ENCODE peak calls at places on chromosomes 2 and 18, in five cellular contexts. One of them, this sample, is unnamed.
A peak's percentile ranks its signal among the peaks of the same experiment; 100 is the strongest.

GRCh38 chr2:61952291-61952690 is 46.8 kb downstream of the COMMD1 start:
- ATAC-seq in GM12878: no peak
- ATAC-seq in K562: no peak
- ATAC-seq in HepG2: no peak
- ATAC-seq in upper lobe of left lung: no peak
- ATAC-seq in this sample: no peak

GRCh38 chr2:230694241-230694640 is 18.4 kb upstream of the CAB39 start:
- ATAC-seq in K562: no peak
- ATAC-seq in HepG2: no peak
- ATAC-seq in upper lobe of left lung: no peak
- ATAC-seq in GM12878: peak; percentile 88
- ATAC-seq in this sample: no peak

GRCh38 chr18:5058768-5059539 is 138.1 kb downstream of the AKAIN1 start:
- ATAC-seq in K562: no peak
- ATAC-seq in HepG2: no peak
- ATAC-seq in upper lobe of left lung: peak; percentile 69
- ATAC-seq in GM12878: peak; percentile 89
- ATAC-seq in this sample: peak; percentile 5

GRCh38 chr18:73006331-73006730 is 138.5 kb upstream of the NETO1 start:
- ATAC-seq in HepG2: no peak
- ATAC-seq in GM12878: no peak
- ATAC-seq in K562: no peak
- ATAC-seq in upper lobe of left lung: no peak
- ATAC-seq in this sample: no peak

GRCh38 chr2:230925879-230926765 is 1.1 kb upstream of the GPR55 start:
- ATAC-seq in GM12878: peak; percentile 45
- ATAC-seq in K562: peak; percentile 49
- ATAC-seq in HepG2: peak; percentile 79
- ATAC-seq in upper lobe of left lung: no peak
- ATAC-seq in this sample: no peak

GRCh38 chr2:201697899-201698298 is 545 bp downstream of the MPP4 start:
- ATAC-seq in upper lobe of left lung: peak; percentile 59
- ATAC-seq in HepG2: no peak
- ATAC-seq in K562: no peak
- ATAC-seq in GM12878: no peak
- ATAC-seq in this sample: peak; percentile 57

GRCh38 chr2:67996772-67997527 is 65.9 kb downstream of the C1D start:
- ATAC-seq in GM12878: no peak
- ATAC-seq in K562: no peak
- ATAC-seq in upper lobe of left lung: no peak
- ATAC-seq in HepG2: no peak
- ATAC-seq in this sample: no peak

GRCh38 chr18:69071680-69072079 is 273.8 kb downstream of the CCDC102B start:
- ATAC-seq in HepG2: no peak
- ATAC-seq in GM12878: no peak
- ATAC-seq in upper lobe of left lung: no peak
- ATAC-seq in K562: no peak
- ATAC-seq in this sample: no peak

GRCh38 chr2:218655751-218656150 is 3.7 kb downstream of the ZNF142 start:
- ATAC-seq in upper lobe of left lung: no peak
- ATAC-seq in GM12878: no peak
- ATAC-seq in K562: no peak
- ATAC-seq in HepG2: no peak
- ATAC-seq in this sample: no peak

GRCh38 chr2:223747392-223748042 is 89.9 kb downstream of the AP1S3 start:
- ATAC-seq in K562: no peak
- ATAC-seq in GM12878: no peak
- ATAC-seq in upper lobe of left lung: no peak
- ATAC-seq in HepG2: no peak
- ATAC-seq in this sample: no peak

GRCh38 chr2:222241471-222241870 is 57.3 kb downstream of the PAX3 start:
- ATAC-seq in GM12878: peak; percentile 55
- ATAC-seq in K562: no peak
- ATAC-seq in HepG2: no peak
- ATAC-seq in upper lobe of left lung: no peak
- ATAC-seq in this sample: no peak

GRCh38 chr18:7236899-7237298 is 6.0 kb downstream of the LRRC30 start:
- ATAC-seq in K562: no peak
- ATAC-seq in HepG2: no peak
- ATAC-seq in upper lobe of left lung: peak; percentile 15
- ATAC-seq in GM12878: no peak
- ATAC-seq in this sample: no peak

GRCh38 chr2:94960751-94961150 is 64.8 kb upstream of the MAL start:
- ATAC-seq in GM12878: peak; percentile 58
- ATAC-seq in upper lobe of left lung: no peak
- ATAC-seq in HepG2: no peak
- ATAC-seq in K562: no peak
- ATAC-seq in this sample: no peak

DNA sequence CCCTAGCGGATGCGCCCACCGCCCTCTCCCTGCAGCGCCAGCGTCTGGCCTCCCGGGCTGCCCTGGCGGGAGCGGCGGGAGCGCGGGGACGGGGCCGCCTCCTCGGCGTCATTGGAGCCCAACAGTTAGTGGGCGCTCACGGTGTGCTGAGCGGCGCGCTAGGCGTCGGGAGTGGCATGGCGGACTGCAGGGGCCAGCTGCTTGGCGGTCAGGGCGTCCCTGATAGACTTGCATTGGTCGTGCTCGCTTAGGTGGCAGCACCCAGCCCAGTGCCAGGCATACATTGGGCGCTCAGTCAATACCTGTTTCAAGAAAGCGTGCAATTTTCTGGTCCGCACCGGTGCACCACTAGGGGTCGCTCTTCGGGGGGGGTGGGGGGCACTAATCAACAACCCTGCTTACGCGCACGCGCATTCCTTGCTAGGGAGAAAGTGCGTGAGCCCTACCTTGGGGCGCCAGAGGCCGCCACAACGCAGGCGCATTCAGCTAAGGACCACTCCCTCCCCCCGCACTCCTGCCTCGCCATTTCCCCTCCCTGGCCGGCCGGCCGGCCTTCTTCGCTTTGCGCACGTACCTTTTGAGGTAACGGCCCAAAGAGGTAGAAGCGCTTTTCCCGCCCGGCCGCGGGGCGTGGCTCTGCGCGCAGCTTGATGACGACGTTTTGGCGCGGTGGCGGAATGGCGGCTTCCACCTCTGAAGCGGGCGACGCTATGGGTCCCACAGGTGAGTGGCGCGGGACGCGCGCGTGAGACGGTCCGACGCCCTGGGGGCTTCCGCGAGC is 411 bp upstream of the MZT2A start:
- ATAC-seq in HepG2: peak; percentile 84
- ATAC-seq in GM12878: peak; percentile 84
- ATAC-seq in upper lobe of left lung: peak; percentile 92
- ATAC-seq in K562: peak; percentile 89
- ATAC-seq in this sample: peak; percentile 92
- TF ChIP-seq EP300 in HepG2: peak; percentile 8
- TF ChIP-seq EP300 in GM12878: no peak
- TF ChIP-seq EP300 in upper lobe of left lung: no peak
- TF ChIP-seq EP300 in K562: no peak
- TF ChIP-seq EP300 in this sample: no peak

GRCh38 chr2:105820691-105821090 is 76.0 kb downstream of the NCK2 start:
- ATAC-seq in GM12878: no peak
- ATAC-seq in HepG2: no peak
- ATAC-seq in K562: no peak
- ATAC-seq in upper lobe of left lung: no peak
- ATAC-seq in this sample: no peak

GRCh38 chr2:105822186-105822585 is 77.5 kb downstream of the NCK2 start:
- ATAC-seq in upper lobe of left lung: no peak
- ATAC-seq in K562: no peak
- ATAC-seq in GM12878: peak; percentile 99
- ATAC-seq in HepG2: peak; percentile 66
- ATAC-seq in this sample: no peak

GRCh38 chr2:105820151-105820550 is 75.4 kb downstream of the NCK2 start:
- ATAC-seq in K562: no peak
- ATAC-seq in HepG2: no peak
- ATAC-seq in GM12878: no peak
- ATAC-seq in upper lobe of left lung: no peak
- ATAC-seq in this sample: no peak

GRCh38 chr2:105824446-105824845 is 79.7 kb downstream of the NCK2 start:
- ATAC-seq in upper lobe of left lung: no peak
- ATAC-seq in HepG2: no peak
- ATAC-seq in GM12878: no peak
- ATAC-seq in K562: no peak
- ATAC-seq in this sample: no peak

GRCh38 chr2:105821428-105822125 is 76.9 kb downstream of the NCK2 start:
- ATAC-seq in upper lobe of left lung: no peak
- ATAC-seq in HepG2: no peak
- ATAC-seq in K562: no peak
- ATAC-seq in GM12878: peak; percentile 50
- ATAC-seq in this sample: no peak
- TF ChIP-seq POLR2AphosphoS5 in upper lobe of left lung: no peak
- TF ChIP-seq POLR2AphosphoS5 in HepG2: no peak
- TF ChIP-seq POLR2AphosphoS5 in K562: no peak
- TF ChIP-seq POLR2AphosphoS5 in GM12878: no peak
- TF ChIP-seq POLR2AphosphoS5 in this sample: no peak

DNA sequence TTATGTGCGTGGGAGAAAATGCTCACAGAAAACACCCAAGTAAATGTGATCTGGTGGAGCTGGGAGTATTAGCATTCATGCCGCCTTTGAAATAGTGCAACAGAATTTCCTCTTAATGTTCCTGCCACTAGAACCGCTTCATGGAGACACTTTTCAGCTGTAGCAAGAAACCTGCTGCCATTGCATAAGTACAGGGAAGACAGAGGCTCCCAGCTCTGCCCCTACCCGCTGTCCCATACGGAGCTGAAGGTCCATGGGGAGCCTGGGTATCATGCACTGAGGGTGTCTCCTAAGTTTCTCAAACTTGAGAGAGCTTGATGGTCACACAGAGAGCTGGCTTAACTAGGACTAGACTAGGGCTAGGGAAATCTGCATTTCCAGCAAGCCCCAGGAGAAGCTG is 49.6 kb downstream of the CRIM1 start:
- ATAC-seq in HepG2: no peak
- ATAC-seq in upper lobe of left lung: no peak
- ATAC-seq in GM12878: no peak
- ATAC-seq in K562: no peak
- ATAC-seq in this sample: no peak
- H3K27ac ChIP-seq in HepG2: no peak overlapping the region
- H3K27ac ChIP-seq in upper lobe of left lung: no peak overlapping the region
- H3K27ac ChIP-seq in GM12878: no peak overlapping the region
- H3K27ac ChIP-seq in K562: no peak overlapping the region
- H3K27ac ChIP-seq in this sample: peak overlapping the region; percentile 37

GRCh38 chr2:177778472-177778871 is 294.1 kb downstream of the PDE11A start:
- ATAC-seq in K562: no peak
- ATAC-seq in GM12878: no peak
- ATAC-seq in HepG2: no peak
- ATAC-seq in upper lobe of left lung: no peak
- ATAC-seq in this sample: no peak
- TF ChIP-seq EP300 in K562: no peak
- TF ChIP-seq EP300 in GM12878: no peak
- TF ChIP-seq EP300 in HepG2: no peak
- TF ChIP-seq EP300 in upper lobe of left lung: no peak
- TF ChIP-seq EP300 in this sample: no peak

This sample was measured in gastroesophageal sphincter.